ENCODE peak calls at places on chromosome 4, in seven cellular contexts. Y, F, E, W, I, X and V are unnamed samples. For H3K36me3 and H3K4me1, the result is how much of the 10 kb centered on the place peaks cover.

GRCh38 chr4:40564004-40564403 is 65.7 kb downstream of the RBM47 start:
- DNase-seq in Y (no peak), F (no peak), E (no peak), W (no peak), I (no peak), X (peak), V (no peak)

GRCh38 chr4:100082852-100083251 is 107.4 kb downstream of the DDIT4L start:
- DNase-seq in Y (no peak), F (no peak), E (no peak), W (no peak), I (no peak), X (no peak), V (no peak)

GRCh38 chr4:112895785-112896184 is 153.7 kb upstream of the ANK2 start:
- DNase-seq in Y (no peak), F (no peak), E (no peak), W (no peak), I (peak), X (no peak), V (no peak)

GRCh38 chr4:41318839-41319530 is 62.3 kb downstream of the UCHL1 start:
- DNase-seq in Y (no peak), F (no peak), E (no peak), W (no peak), I (no peak), X (no peak), V (peak)

GRCh38 chr4:176002007-176002623 is 63.5 kb upstream of the WDR17 start:
- DNase-seq in Y (peak), F (peak), E (peak), W (peak), I (peak), X (peak), V (no peak)

GRCh38 chr4:15042529-15043167 is 40.4 kb downstream of the CPEB2 start:
- DNase-seq in Y (no peak), F (no peak), E (no peak), W (no peak), I (no peak), X (no peak), V (no peak)

GRCh38 chr4:24858550-24858949 is 54.3 kb downstream of the CCDC149 start:
- DNase-seq in Y (no peak), F (no peak), E (no peak), W (no peak), I (no peak), X (no peak), V (no peak)

GRCh38 chr4:73815145-73815544 is 21.3 kb upstream of the CXCL6 start:
- DNase-seq in Y (no peak), F (no peak), E (no peak), W (no peak), I (no peak), X (no peak), V (no peak)

GRCh38 chr4:56286763-56287162 is 100.5 kb downstream of the AASDH start:
- DNase-seq in Y (no peak), F (no peak), E (no peak), W (no peak), I (no peak), X (no peak), V (no peak)

GRCh38 chr4:70936200-70936787 is 34.1 kb downstream of the MOB1B start:
- DNase-seq in Y (no peak), F (no peak), E (no peak), W (no peak), I (no peak), X (no peak), V (no peak)

GRCh38 chr4:163523791-163524365 is 29.4 kb downstream of the TMA16 start:
- DNase-seq in Y (no peak), F (no peak), E (no peak), W (no peak), I (no peak), X (no peak), V (no peak)

GRCh38 chr4:163525982-163526381 is 31.5 kb downstream of the TMA16 start:
- DNase-seq in Y (no peak), F (no peak), E (no peak), W (no peak), I (no peak), X (no peak), V (no peak)

GRCh38 chr4:163528618-163529017 is 34.1 kb downstream of the TMA16 start:
- DNase-seq in Y (no peak), F (no peak), E (no peak), W (no peak), I (no peak), X (no peak), V (no peak)

GRCh38 chr4:163527172-163527571 is 32.7 kb downstream of the TMA16 start:
- DNase-seq in Y (no peak), F (no peak), E (no peak), W (no peak), I (no peak), X (no peak), V (no peak)
- H3K36me3 ChIP-seq in Y (half or more), F (under half), E (half or more), W (half or more), I (under half), X (under half), V (under half)

DNA sequence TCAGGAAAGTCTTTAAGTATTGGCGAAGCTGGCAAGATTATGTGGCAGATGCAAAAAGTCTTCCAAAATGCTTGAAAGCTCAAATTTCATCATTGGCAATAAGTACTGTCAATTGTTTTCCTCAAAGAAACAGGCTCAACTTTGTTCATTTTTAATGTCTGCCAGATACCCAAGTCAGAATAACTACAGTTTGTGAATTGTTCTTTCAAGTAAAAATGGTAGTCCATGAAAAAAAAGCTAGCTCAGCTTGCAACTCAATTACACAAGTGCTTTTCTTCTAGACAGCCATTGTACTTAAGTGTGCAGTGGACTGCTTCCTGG is 70.5 kb downstream of the AFF1 start:
- DNase-seq in Y (no peak), F (no peak), E (no peak), W (no peak), I (no peak), X (no peak), V (no peak)
- H3K4me1 ChIP-seq in Y (under half), F (under half), E (under half), W (under half), I (half or more), X (under half), V (under half)

DNA sequence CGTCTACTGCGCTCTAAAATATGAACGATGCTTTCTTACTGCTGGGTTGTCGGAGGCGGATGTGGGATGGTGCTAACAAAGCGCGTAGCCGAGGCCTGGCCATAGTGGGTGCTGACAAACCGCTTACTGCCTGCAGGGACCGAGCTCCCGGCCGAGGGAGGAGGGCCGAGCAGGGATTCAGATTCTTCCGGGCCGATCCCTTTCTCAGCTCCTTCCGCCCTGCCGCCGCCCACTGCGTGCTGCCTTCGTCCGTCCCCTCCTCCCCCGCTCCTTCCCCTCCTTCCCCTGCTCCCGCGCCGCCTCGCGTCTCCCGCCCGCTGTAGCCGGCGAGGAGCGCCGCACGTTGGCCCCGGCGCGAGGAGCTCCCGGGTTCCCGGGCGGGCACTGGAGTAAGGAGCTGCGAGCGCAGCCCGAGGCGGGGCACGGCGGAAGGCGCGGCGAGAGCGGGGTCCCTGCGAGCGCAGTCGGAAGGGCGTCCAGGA is at the start of gene STK32B:
- DNase-seq in Y (peak), F (peak), E (peak), W (peak), I (peak), X (no peak), V (no peak)
- TF ChIP-seq POLR2AphosphoS5 in Y (no peak), F (no peak), E (peak), W (no peak), I (peak), X (no peak), V (no peak)

DNA sequence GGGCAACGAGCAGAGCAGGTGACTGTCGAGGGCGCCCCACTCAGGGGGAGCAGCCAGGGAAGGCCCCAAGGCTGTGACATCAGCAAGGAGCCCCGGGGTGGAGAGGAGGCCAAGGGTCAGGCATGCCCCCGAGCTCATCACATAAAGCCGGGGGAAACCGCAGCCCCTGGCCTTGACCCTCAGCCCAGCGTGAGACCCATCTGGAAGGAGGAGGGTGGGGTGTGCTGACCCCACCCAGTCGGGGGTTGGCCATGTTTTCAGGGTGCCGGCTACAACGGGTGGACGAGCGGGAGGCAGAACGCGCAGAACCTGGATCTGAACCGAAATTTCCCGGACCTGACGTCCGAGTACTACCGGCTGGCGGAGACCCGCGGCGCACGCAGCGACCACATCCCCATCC is 13.9 kb downstream of the CPZ start:
- DNase-seq in Y (no peak), F (no peak), E (no peak), W (peak), I (no peak), X (no peak), V (no peak)
- H3K36me3 ChIP-seq in Y (under half), F (under half), E (under half), W (under half), I (under half), X (under half), V (under half)

GRCh38 chr4:1377606-1378261 is 28.5 kb downstream of the NKX1-1 start:
- DNase-seq in Y (no peak), F (peak), E (no peak), W (peak), I (no peak), X (no peak), V (peak)

GRCh38 chr4:1376841-1377605 is 29.2 kb downstream of the NKX1-1 start:
- DNase-seq in Y (no peak), F (peak), E (no peak), W (peak), I (peak), X (no peak), V (no peak)

GRCh38 chr4:1375051-1375721 is 28.2 kb downstream of the UVSSA start:
- DNase-seq in Y (no peak), F (peak), E (no peak), W (peak), I (no peak), X (no peak), V (peak)

GRCh38 chr4:1375761-1376322 is 28.8 kb downstream of the UVSSA start:
- DNase-seq in Y (no peak), F (peak), E (no peak), W (peak), I (no peak), X (no peak), V (peak)

DNA sequence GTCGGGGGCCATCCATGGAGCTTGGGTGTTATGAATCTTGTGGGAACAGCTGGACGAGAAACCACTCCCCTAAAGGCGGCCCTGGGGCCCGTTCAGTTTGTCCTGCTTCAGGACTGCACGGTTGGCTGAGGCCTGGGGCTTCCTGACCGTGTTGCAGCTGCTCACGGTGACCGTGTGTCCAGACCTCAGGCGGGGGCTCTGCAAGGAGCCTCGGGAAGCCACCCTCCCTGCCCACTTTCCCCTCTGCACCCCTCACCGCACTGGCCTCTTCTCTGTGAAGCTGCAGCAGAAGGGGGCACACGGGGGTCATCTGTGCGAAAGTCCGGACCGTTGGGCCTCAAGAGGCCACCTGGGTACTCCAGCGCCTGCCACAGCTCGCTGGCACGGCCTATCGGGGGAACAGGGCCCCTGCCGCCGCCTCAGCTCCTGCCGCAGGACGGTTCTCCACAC is 29.4 kb downstream of the UVSSA start:
- DNase-seq in Y (no peak), F (peak), E (no peak), W (no peak), I (no peak), X (no peak), V (no peak)
- H3K4me1 ChIP-seq in Y (under half), F (under half), E (under half), W (under half), I (under half), X (under half), V (under half)

GRCh38 chr4:79083406-79084010 is 144.3 kb upstream of the PAQR3 start:
- DNase-seq in Y (no peak), F (no peak), E (no peak), W (no peak), I (peak), X (no peak), V (peak)
- TF ChIP-seq POLR2AphosphoS5 in Y (no peak), F (no peak), E (peak), W (no peak), I (no peak), X (no peak), V (no peak)

DNA sequence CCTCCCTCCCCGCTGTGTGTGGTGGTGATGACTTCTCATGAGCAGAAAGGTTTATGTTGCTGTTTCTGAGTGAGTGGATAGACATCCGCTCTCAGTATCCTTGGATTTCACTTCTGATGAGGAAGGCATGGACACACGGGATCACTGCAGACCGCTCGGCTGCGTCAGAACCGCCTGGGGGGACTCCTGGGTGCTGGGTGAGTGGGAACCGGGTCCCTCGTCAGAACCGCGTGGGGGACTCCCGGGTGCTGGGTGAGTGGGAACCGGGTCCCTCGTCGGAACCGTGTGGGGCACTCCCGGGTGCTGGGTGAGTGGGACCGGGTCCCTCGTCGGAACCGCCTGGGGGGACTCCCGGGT is 9.0 kb downstream of the CTBP1 start:
- DNase-seq in Y (peak), F (peak), E (no peak), W (peak), I (peak), X (no peak), V (no peak)
- H3K36me3 ChIP-seq in Y (under half), F (half or more), E (half or more), W (half or more), I (under half), X (under half), V (under half)

DNA sequence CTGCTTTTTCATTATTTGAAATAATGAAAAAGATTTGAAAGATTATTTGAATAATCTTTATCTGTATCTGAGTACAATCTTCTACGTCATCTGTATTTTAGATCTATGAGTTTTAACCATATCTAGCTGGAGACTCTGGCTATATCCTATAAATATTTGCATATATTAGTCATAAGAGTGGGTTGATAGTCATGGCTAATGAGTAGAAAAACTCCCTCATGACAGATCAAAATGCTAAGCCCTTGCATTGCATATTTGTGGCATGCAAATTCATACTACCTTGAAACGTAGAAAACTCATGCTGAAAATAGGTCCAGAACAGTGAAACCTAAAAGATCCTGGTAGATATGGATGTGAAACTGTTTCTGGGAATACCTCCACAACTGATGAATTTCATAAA is 291.3 kb downstream of the GALNTL6 start:
- DNase-seq in Y (no peak), F (no peak), E (no peak), W (no peak), I (no peak), X (no peak), V (no peak)
- H3K4me1 ChIP-seq in Y (under half), F (under half), E (under half), W (under half), I (under half), X (under half), V (under half)